ENCODE peak calls at places on chromosomes 7 and 10, in eight cellular contexts. L is gastrocnemius medialis, U is IMR-90, B is heart right ventricle, A is endothelial cell of umbilical vein, O is psoas muscle, T is prostate gland, S is spleen. F is an unnamed sample. For H3K9me3, the result is how much of the 10 kb centered on the place peaks cover.

GRCh38 chr7:12092499-12093130 is 118.5 kb upstream of the TMEM106B start:
- DNase-seq in L (no peak), U (peak), B (no peak), A (no peak), O (no peak), T (no peak), S (no peak), F (no peak)

GRCh38 chr7:2355079-2356008 is 717 bp downstream of the EIF3B start:
- DNase-seq in L (no peak), U (no peak), B (no peak), A (peak), O (peak), T (no peak), S (peak), F (no peak)

GRCh38 chr7:55977831-55978230 is 13.4 kb downstream of the NIPSNAP2 start:
- DNase-seq in L (no peak), U (peak), B (no peak), A (peak), O (no peak), T (no peak), S (no peak), F (no peak)

GRCh38 chr7:150937848-150938561 is 40.1 kb downstream of the KCNH2 start:
- DNase-seq in L (no peak), U (peak), B (no peak), A (no peak), O (peak), T (no peak), S (no peak), F (no peak)

GRCh38 chr7:75638607-75639070 is 100.1 kb downstream of the HIP1 start:
- DNase-seq in L (no peak), U (peak), B (peak), A (peak), O (peak), T (peak), S (peak), F (peak)

GRCh38 chr10:125060851-125061556 is 99.4 kb downstream of the CTBP2 start:
- DNase-seq in L (peak), U (peak), B (peak), A (peak), O (peak), T (peak), S (peak), F (peak)

GRCh38 chr7:50696810-50697582 is 85.7 kb downstream of the GRB10 start:
- DNase-seq in L (no peak), U (no peak), B (no peak), A (peak), O (no peak), T (no peak), S (no peak), F (no peak)

GRCh38 chr10:48636901-48637300 is 32.0 kb upstream of the ARHGAP22 start:
- DNase-seq in L (no peak), U (no peak), B (no peak), A (no peak), O (no peak), T (no peak), S (no peak), F (no peak)

GRCh38 chr10:113399051-113399450 is 153.8 kb upstream of the HABP2 start:
- DNase-seq in L (no peak), U (no peak), B (no peak), A (no peak), O (no peak), T (no peak), S (no peak), F (no peak)

GRCh38 chr7:98733036-98733435 is 116.0 kb downstream of the NPTX2 start:
- DNase-seq in L (no peak), U (peak), B (no peak), A (no peak), O (no peak), T (no peak), S (no peak), F (no peak)

GRCh38 chr7:153641202-153641601 is 411.0 kb upstream of the DPP6 start:
- DNase-seq in L (no peak), U (no peak), B (peak), A (no peak), O (no peak), T (no peak), S (no peak), F (no peak)

GRCh38 chr7:151472644-151473380 is 32.9 kb upstream of the CRYGN start:
- DNase-seq in L (peak), U (no peak), B (no peak), A (peak), O (peak), T (no peak), S (no peak), F (no peak)

GRCh38 chr10:64846706-64847105 is 1325.5 kb downstream of the REEP3 start:
- DNase-seq in L (no peak), U (no peak), B (no peak), A (no peak), O (no peak), T (no peak), S (no peak), F (no peak)

GRCh38 chr7:118372530-118372929 is 148.0 kb downstream of the ANKRD7 start:
- DNase-seq in L (no peak), U (no peak), B (no peak), A (peak), O (no peak), T (no peak), S (no peak), F (no peak)

GRCh38 chr7:90173127-90173844 is 19.0 kb downstream of the STEAP1 start:
- DNase-seq in L (no peak), U (peak), B (no peak), A (no peak), O (no peak), T (no peak), S (no peak), F (peak)

GRCh38 chr10:121899727-121900126 is 28.1 kb downstream of the ATE1 start:
- DNase-seq in L (no peak), U (no peak), B (no peak), A (no peak), O (no peak), T (no peak), S (no peak), F (no peak)

GRCh38 chr7:38574121-38574520 is 57.1 kb downstream of the AMPH start:
- DNase-seq in L (no peak), U (peak), B (no peak), A (no peak), O (no peak), T (no peak), S (no peak), F (no peak)

GRCh38 chr10:90218846-90219245 is 517.5 kb downstream of the KIF20B start:
- DNase-seq in L (no peak), U (no peak), B (no peak), A (no peak), O (no peak), T (no peak), S (no peak), F (no peak)

GRCh38 chr7:18900801-18901200 is 216.6 kb downstream of the TWIST1 start:
- DNase-seq in L (no peak), U (no peak), B (no peak), A (no peak), O (no peak), T (no peak), S (no peak), F (no peak)

GRCh38 chr10:112546474-112546873 is 99.5 kb downstream of the VTI1A start:
- DNase-seq in L (no peak), U (no peak), B (no peak), A (peak), O (no peak), T (no peak), S (no peak), F (no peak)

GRCh38 chr10:80408198-80409085 is at the start of gene PRXL2A:
- DNase-seq in L (peak), U (no peak), B (peak), A (peak), O (peak), T (peak), S (peak), F (no peak)

GRCh38 chr10:29921071-29921446 is 138.3 kb downstream of the JCAD start:
- DNase-seq in L (peak), U (no peak), B (peak), A (no peak), O (no peak), T (peak), S (no peak), F (no peak)

GRCh38 chr7:106062521-106062931 is 49.6 kb downstream of the SYPL1 start:
- DNase-seq in L (no peak), U (no peak), B (no peak), A (no peak), O (no peak), T (no peak), S (no peak), F (no peak)

GRCh38 chr7:22856437-22856836 is 33.8 kb upstream of the TOMM7 start:
- DNase-seq in L (no peak), U (no peak), B (no peak), A (no peak), O (no peak), T (no peak), S (no peak), F (no peak)

GRCh38 chr10:127649642-127650041 is 87.3 kb upstream of the FOXI2 start:
- DNase-seq in L (no peak), U (no peak), B (no peak), A (peak), O (no peak), T (no peak), S (no peak), F (no peak)

GRCh38 chr7:116122972-116123595 is 87.3 kb upstream of the TES start:
- DNase-seq in L (no peak), U (peak), B (no peak), A (peak), O (no peak), T (no peak), S (no peak), F (peak)

GRCh38 chr10:130543787-130544186 is 407.6 kb downstream of the GLRX3 start:
- DNase-seq in L (no peak), U (no peak), B (no peak), A (no peak), O (no peak), T (no peak), S (no peak), F (no peak)
- H3K4me3 ChIP-seq in L (no peak), U (no peak), B (no peak), A (no peak), O (no peak), T (no peak), S (no peak), F (no peak)

DNA sequence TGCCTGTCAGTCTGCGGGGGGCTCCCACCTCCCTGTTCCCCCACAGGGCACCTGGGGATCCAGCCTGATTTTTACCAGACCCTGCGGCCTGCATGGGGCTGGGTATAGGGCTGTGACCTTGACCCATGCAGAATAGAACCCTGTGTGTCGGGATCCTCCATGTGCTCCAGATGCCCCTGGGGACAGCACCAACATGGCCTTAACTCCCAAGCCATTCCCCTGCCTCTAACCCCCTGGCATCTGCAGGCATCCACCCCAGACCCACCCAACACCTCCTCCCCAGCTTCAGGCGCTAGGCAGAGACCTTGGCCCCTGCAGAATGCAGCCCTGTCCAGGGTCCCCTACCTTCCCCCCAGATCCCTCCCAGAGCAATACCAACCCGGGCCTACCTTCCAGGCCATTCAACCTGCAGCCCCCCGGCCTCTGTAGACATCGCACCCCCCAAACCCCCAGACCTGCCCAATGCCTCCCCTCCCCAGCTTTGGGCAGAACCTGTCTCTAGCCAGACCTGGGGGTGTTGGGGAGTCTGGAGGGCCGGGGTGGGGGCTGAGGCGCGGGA is 770 bp upstream of the ELN start:
- DNase-seq in L (no peak), U (no peak), B (no peak), A (no peak), O (no peak), T (no peak), S (no peak), F (no peak)
- TF ChIP-seq CTCF in L (peak), U (no peak), B (no peak), A (no peak), O (no peak), T (no peak), S (no peak), F (no peak)

DNA sequence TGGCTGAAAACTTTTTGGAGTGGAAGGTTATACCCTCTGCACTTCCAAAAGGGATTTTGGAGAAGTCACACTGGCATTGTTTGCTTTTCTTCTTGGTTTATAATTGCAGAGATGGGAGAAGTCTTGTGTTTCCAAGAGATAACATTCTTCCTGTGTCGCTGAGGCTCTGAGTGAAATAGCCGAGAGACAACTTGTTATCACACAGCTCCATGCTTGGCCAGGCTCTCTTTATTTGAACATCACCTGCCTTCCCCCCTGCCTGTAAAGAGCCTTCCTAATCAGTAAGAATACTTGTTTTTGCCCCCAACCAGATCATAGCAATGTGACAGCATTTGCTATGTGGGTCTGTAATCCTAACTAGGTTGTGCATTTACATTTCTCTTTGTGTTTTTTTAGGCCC is 270.7 kb downstream of the GALNT17 start:
- DNase-seq in L (no peak), U (no peak), B (no peak), A (no peak), O (no peak), T (no peak), S (no peak), F (no peak)
- H3K9me3 ChIP-seq in L (under half), U (under half), B (under half), A (under half), O (under half), T (under half), S (under half), F (under half)

GRCh38 chr7:43110790-43111362 is 1.6 kb upstream of the HECW1 start:
- DNase-seq in L (no peak), U (no peak), B (no peak), A (no peak), O (no peak), T (no peak), S (no peak), F (no peak)

GRCh38 chr7:43112088-43112940 is at the start of gene HECW1:
- DNase-seq in L (no peak), U (no peak), B (no peak), A (no peak), O (no peak), T (no peak), S (no peak), F (no peak)

GRCh38 chr7:43114451-43114765 is 2.0 kb downstream of the HECW1 start:
- DNase-seq in L (no peak), U (no peak), B (no peak), A (no peak), O (no peak), T (no peak), S (no peak), F (no peak)

GRCh38 chr7:43113622-43114450 is 1.4 kb downstream of the HECW1 start:
- DNase-seq in L (no peak), U (no peak), B (no peak), A (no peak), O (no peak), T (no peak), S (no peak), F (no peak)

DNA sequence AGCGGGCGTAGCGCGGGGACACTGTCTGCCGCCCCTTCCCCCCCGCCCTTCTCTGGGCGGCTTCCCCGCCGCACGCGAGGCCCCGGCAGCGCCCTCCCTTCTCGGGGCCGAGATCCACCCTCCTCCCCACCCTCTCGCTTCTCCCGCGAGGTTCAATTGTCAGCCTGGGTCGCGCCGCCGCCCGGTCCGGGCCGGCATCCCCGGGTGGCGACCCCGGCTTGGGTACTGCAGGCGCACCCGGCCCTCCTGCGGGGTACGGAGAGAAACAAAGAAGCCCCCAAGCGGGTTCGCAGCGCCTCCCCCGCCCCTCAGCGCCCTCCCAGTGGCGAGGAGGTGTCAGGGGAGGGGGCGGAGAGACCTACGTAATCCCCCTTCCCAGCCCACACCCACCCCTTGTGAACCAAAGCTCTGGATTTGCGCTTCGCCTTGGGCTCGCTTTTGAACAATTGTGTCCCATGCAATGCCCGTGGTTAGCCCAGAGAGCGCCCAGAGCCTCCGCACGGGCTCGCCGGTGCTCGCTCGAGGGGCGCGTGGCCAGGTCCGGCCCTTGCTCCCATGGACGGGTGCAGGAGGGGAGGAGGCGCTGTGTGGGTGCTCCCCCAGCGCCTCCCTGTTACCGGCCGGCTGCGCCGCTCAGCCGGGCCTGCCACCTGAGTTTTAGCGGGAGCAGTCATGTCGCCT is 634 bp downstream of the HECW1 start:
- DNase-seq in L (no peak), U (peak), B (no peak), A (peak), O (peak), T (peak), S (no peak), F (no peak)
- H3K4me3 ChIP-seq in L (peak), U (peak), B (peak), A (no peak), O (peak), T (peak), S (peak), F (peak)

GRCh38 chr10:120396228-120396627 is 60.8 kb upstream of the PLPP4 start:
- DNase-seq in L (no peak), U (no peak), B (no peak), A (no peak), O (no peak), T (no peak), S (no peak), F (no peak)
- TF ChIP-seq CTCF in L (no peak), U (no peak), B (no peak), A (no peak), O (no peak), T (no peak), S (no peak), F (no peak)

GRCh38 chr7:125877251-125877650 is 947.6 kb upstream of the POT1 start:
- DNase-seq in L (no peak), U (no peak), B (no peak), A (no peak), O (no peak), T (no peak), S (no peak), F (no peak)
- H3K9me3 ChIP-seq in L (under half), U (under half), B (under half), A (under half), O (under half), T (under half), S (under half), F (under half)

GRCh38 chr10:37976091-37976879 is at the start of gene ZNF25:
- DNase-seq in L (peak), U (peak), B (peak), A (peak), O (peak), T (peak), S (peak), F (peak)

GRCh38 chr10:37976880-37977203 is 395 bp upstream of the ZNF25 start:
- DNase-seq in L (no peak), U (no peak), B (no peak), A (no peak), O (no peak), T (no peak), S (no peak), F (no peak)

GRCh38 chr10:37972396-37972795 is 4.1 kb downstream of the ZNF25 start:
- DNase-seq in L (no peak), U (no peak), B (no peak), A (no peak), O (no peak), T (no peak), S (no peak), F (no peak)

GRCh38 chr10:37975407-37975991 is 948 bp downstream of the ZNF25 start:
- DNase-seq in L (no peak), U (peak), B (no peak), A (no peak), O (no peak), T (no peak), S (no peak), F (no peak)
- H3K4me3 ChIP-seq in L (peak), U (peak), B (peak), A (peak), O (peak), T (peak), S (peak), F (peak)

DNA sequence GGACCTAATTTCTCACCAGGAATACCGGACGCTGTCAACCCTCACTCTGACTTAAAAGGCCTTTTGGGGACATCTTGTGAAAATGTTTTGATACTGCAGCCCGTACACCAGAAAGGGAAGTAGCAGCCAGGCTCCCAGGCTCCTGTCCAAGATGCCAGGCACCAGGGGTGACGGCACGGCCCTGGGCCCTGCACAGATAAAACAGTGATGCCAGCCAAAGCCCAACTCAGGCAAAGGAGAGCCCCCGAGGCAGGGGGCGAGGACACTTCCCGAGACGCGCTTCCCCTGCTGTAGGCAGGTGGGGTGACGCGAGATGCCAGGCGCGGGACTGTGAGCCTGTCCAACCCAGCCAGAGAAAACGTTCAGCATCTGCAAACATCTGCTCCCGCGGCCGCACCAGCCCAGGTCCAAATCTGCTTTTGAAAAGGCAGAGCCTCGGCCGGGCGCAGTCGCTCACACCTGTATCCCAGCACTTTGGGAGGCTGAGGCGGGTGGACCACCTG is 15.7 kb downstream of the ZFAND2A start:
- DNase-seq in L (no peak), U (no peak), B (peak), A (peak), O (peak), T (peak), S (peak), F (no peak)
- TF ChIP-seq CTCF in L (no peak), U (peak), B (peak), A (peak), O (peak), T (no peak), S (no peak), F (no peak)

DNA sequence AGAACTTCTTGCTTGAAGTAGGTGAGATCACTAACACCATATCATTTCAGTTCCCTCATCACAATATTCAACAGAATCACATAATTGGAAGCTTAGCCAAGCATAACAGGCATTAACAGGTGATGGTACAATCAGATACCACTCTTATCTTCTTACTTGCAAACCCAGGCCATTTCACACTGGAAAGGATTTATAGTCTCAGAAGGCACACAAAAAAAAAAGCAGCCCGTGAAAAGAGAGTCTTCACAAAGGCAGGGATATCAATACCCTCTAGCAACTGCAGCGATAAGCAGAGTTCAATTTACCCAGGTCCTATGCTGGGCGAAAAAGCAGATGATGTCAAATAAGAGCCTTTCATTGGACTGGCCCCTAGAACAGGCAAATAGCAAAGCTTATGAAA is 1082.4 kb downstream of the XPNPEP1 start:
- DNase-seq in L (no peak), U (no peak), B (no peak), A (no peak), O (no peak), T (no peak), S (no peak), F (no peak)
- H3K9me3 ChIP-seq in L (under half), U (under half), B (under half), A (under half), O (under half), T (under half), S (under half), F (under half)